ENCODE peak calls at places on chromosomes 7 and 10, in six cellular contexts. S, U, G, I, E and X are unnamed samples.

GRCh38 chr7:13288516-13288915 is 601.1 kb downstream of the ARL4A start:
- DNase-seq in S (no peak), U (no peak), G (no peak), I (no peak), E (no peak), X (no peak)

GRCh38 chr7:28473567-28474266 is 61.4 kb downstream of the CREB5 start:
- DNase-seq in S (no peak), U (no peak), G (no peak), I (no peak), E (no peak), X (no peak)

GRCh38 chr7:24965831-24966708 is 13.9 kb downstream of the OSBPL3 start:
- DNase-seq in S (peak), U (peak), G (peak), I (no peak), E (no peak), X (no peak)

GRCh38 chr10:52864459-52865106 is 92.0 kb upstream of the MBL2 start:
- DNase-seq in S (no peak), U (peak), G (no peak), I (no peak), E (no peak), X (peak)

GRCh38 chr10:73762915-73763314 is 18.7 kb downstream of the SEC24C start:
- DNase-seq in S (no peak), U (no peak), G (no peak), I (no peak), E (no peak), X (no peak)

GRCh38 chr10:123848564-123849457 is 42.8 kb downstream of the CPXM2 start:
- DNase-seq in S (peak), U (no peak), G (no peak), I (no peak), E (no peak), X (no peak)

GRCh38 chr7:90816511-90817142 is 220.5 kb downstream of the CDK14 start:
- DNase-seq in S (peak), U (no peak), G (no peak), I (no peak), E (peak), X (no peak)

GRCh38 chr10:80453715-80454525 is at the start of gene TSPAN14:
- DNase-seq in S (peak), U (peak), G (peak), I (peak), E (no peak), X (peak)

GRCh38 chr10:7389346-7389745 is 21.5 kb downstream of the SFMBT2 start:
- DNase-seq in S (no peak), U (no peak), G (no peak), I (no peak), E (no peak), X (no peak)

GRCh38 chr10:104809288-104810090 is 168.4 kb downstream of the SORCS3 start:
- DNase-seq in S (no peak), U (peak), G (no peak), I (no peak), E (peak), X (no peak)

GRCh38 chr7:86733783-86734182 is 90.1 kb downstream of the GRM3 start:
- DNase-seq in S (no peak), U (peak), G (no peak), I (no peak), E (no peak), X (no peak)

GRCh38 chr7:64685741-64686140 is 19.8 kb downstream of the ZNF107 start:
- DNase-seq in S (no peak), U (no peak), G (no peak), I (no peak), E (no peak), X (no peak)

GRCh38 chr7:7176421-7177043 is 5.8 kb upstream of the C1GALT1 start:
- DNase-seq in S (peak), U (peak), G (no peak), I (no peak), E (peak), X (no peak)

GRCh38 chr7:116327135-116327534 is 116.8 kb downstream of the TES start:
- DNase-seq in S (peak), U (no peak), G (no peak), I (no peak), E (no peak), X (no peak)

GRCh38 chr7:27172823-27173411 is 1.2 kb downstream of the HOXA10 start:
- DNase-seq in S (peak), U (peak), G (peak), I (peak), E (no peak), X (peak)

GRCh38 chr10:100970914-100971811 is 1.9 kb downstream of the SEMA4G start:
- DNase-seq in S (no peak), U (no peak), G (peak), I (peak), E (no peak), X (peak)

GRCh38 chr10:63666836-63667383 is 145.7 kb downstream of the REEP3 start:
- DNase-seq in S (peak), U (no peak), G (no peak), I (no peak), E (no peak), X (no peak)

GRCh38 chr10:91724933-91725332 is 73.3 kb upstream of the TNKS2 start:
- DNase-seq in S (no peak), U (no peak), G (no peak), I (no peak), E (no peak), X (no peak)

GRCh38 chr7:139731802-139732470 is 45.9 kb downstream of the HIPK2 start:
- DNase-seq in S (peak), U (no peak), G (peak), I (peak), E (peak), X (no peak)

GRCh38 chr10:70736470-70736982 is 48.7 kb downstream of the TBATA start:
- DNase-seq in S (no peak), U (no peak), G (no peak), I (no peak), E (no peak), X (no peak)

GRCh38 chr10:79025113-79025832 is 43.5 kb upstream of the ZMIZ1 start:
- DNase-seq in S (no peak), U (no peak), G (no peak), I (no peak), E (no peak), X (peak)

GRCh38 chr7:56079450-56080185 is 13.1 kb downstream of the PHKG1 start:
- DNase-seq in S (peak), U (peak), G (peak), I (peak), E (no peak), X (peak)

GRCh38 chr7:150976529-150977381 is 1.4 kb downstream of the KCNH2 start:
- DNase-seq in S (no peak), U (peak), G (no peak), I (no peak), E (no peak), X (no peak)

GRCh38 chr7:33511735-33512134 is 382.4 kb downstream of the BBS9 start:
- DNase-seq in S (peak), U (no peak), G (no peak), I (no peak), E (no peak), X (no peak)

GRCh38 chr7:55019329-55019690 is 493 bp downstream of the EGFR start:
- DNase-seq in S (peak), U (peak), G (peak), I (peak), E (no peak), X (no peak)

GRCh38 chr7:133846203-133846945 is 280.8 kb upstream of the LRGUK start:
- DNase-seq in S (no peak), U (no peak), G (no peak), I (no peak), E (no peak), X (no peak)

GRCh38 chr10:43045246-43045621 is 31.6 kb upstream of the RET start:
- DNase-seq in S (no peak), U (no peak), G (no peak), I (no peak), E (no peak), X (peak)

GRCh38 chr10:35129185-35129674 is 2.6 kb downstream of the CREM start:
- DNase-seq in S (peak), U (no peak), G (no peak), I (no peak), E (no peak), X (no peak)
- H3K4me3 ChIP-seq in S (no peak), U (no peak), G (no peak), I (no peak), E (no peak), X (no peak)

GRCh38 chr7:29920491-29920890 is 69.1 kb downstream of the SCRN1 start:
- DNase-seq in S (no peak), U (no peak), G (no peak), I (no peak), E (no peak), X (no peak)
- TF ChIP-seq POLR2AphosphoS5 in S (no peak), U (no peak), G (no peak), I (no peak), E (no peak), X (no peak)

GRCh38 chr10:14604181-14605142 is 170.2 kb downstream of the FAM107B start:
- DNase-seq in S (peak), U (peak), G (peak), I (peak), E (peak), X (peak)
- H3K4me3 ChIP-seq in S (peak), U (peak), G (peak), I (peak), E (peak), X (peak)

DNA sequence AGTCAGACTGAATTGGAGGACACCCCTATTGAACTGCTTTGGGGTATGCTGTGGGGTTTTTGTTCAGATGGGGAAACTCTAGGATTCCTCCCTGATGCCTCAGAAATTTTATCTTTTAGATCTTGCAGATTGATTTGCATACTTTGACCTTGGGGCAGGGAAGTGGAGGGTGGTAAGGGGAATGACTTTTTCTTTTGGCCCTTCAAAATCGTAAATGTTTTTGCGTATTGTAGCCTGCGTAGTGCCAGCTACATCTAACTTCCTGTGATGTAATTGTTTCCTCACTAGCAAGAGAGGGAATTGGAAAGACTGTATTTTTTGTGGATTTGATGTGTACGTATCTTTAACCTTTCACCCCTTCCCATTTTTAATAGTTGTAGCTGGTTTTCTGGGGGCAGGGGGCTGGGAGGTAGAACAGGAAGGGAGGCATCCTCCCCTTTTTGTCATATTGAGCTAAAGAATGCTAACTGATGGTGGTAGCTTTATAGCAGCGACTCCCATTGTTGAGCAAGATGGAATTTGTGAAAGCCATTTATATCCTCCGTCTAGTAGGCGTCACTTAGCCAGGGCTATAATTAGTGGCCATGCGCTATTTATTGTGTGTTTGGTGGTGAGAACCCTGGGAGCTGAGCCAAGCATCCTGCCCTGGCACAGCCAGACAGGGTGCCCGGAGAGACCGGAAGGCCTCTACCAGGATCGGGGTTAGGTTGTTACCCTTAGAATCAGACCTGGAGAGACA is 11.3 kb downstream of the DUSP5 start:
- DNase-seq in S (peak), U (no peak), G (no peak), I (no peak), E (no peak), X (no peak)
- TF ChIP-seq POLR2AphosphoS5 in S (no peak), U (no peak), G (no peak), I (no peak), E (peak), X (peak)

GRCh38 chr7:29611941-29612527 is 48.4 kb downstream of the PRR15 start:
- DNase-seq in S (no peak), U (peak), G (no peak), I (no peak), E (no peak), X (no peak)

GRCh38 chr7:29612596-29612995 is 49.0 kb downstream of the PRR15 start:
- DNase-seq in S (no peak), U (no peak), G (no peak), I (no peak), E (no peak), X (no peak)

GRCh38 chr7:29614229-29614628 is 50.6 kb downstream of the PRR15 start:
- DNase-seq in S (no peak), U (no peak), G (no peak), I (no peak), E (no peak), X (no peak)

GRCh38 chr7:29610031-29610490 is 46.4 kb downstream of the PRR15 start:
- DNase-seq in S (no peak), U (no peak), G (no peak), I (no peak), E (no peak), X (no peak)

DNA sequence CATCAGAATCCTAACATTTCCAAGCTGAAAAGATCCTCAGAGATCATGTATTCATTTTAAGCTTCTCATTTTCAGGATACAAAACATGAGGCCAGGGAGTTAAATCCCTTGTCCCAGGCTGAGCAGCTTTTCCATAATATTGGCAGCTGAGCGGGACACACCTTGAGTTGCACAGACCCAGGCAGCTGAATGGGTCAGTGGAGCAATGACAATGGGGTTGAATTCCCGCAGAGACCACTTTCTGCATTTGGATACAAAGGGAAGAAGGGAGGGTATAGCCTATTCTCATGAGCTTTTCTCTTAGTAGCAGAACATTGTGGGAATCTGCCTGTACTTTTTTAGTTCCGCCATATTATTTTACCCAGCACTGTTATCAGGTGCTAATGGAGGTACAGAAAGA is 49.5 kb downstream of the PRR15 start:
- DNase-seq in S (no peak), U (peak), G (no peak), I (no peak), E (no peak), X (no peak)
- H3K4me3 ChIP-seq in S (no peak), U (no peak), G (no peak), I (no peak), E (no peak), X (no peak)

GRCh38 chr7:104980969-104981670 is 32.9 kb upstream of the KMT2E start:
- DNase-seq in S (peak), U (peak), G (no peak), I (no peak), E (peak), X (no peak)
- TF ChIP-seq POLR2AphosphoS5 in S (no peak), U (no peak), G (no peak), I (no peak), E (no peak), X (no peak)

GRCh38 chr7:2803755-2804154 is 40.4 kb downstream of the GNA12 start:
- DNase-seq in S (no peak), U (no peak), G (no peak), I (no peak), E (no peak), X (peak)
- H3K4me3 ChIP-seq in S (no peak), U (no peak), G (no peak), I (no peak), E (no peak), X (no peak)

GRCh38 chr7:41170466-41170865 is 532.4 kb downstream of the INHBA start:
- DNase-seq in S (no peak), U (no peak), G (no peak), I (no peak), E (no peak), X (no peak)
- TF ChIP-seq POLR2AphosphoS5 in S (no peak), U (no peak), G (no peak), I (no peak), E (no peak), X (no peak)

DNA sequence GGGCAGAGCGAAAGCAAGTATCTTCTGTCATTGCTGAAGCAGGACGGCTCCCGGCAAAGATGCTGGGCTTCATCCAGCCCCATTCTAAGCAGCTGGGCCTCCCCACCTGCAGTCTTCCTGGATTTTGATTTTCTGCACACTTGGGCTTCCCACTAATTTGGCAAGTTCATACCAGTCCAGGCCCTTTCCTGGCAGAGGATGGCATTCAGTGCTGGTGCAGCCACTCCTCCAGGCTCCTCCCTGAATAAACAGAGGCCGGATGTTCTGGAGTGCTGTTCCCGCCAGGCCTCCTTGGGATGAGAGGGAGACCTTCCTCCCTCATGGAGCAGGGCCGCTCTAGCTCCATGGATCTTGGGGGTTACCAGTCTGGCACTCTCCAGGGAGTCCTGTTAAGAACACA is 3.4 kb downstream of the BAG3 start:
- DNase-seq in S (peak), U (no peak), G (peak), I (peak), E (no peak), X (no peak)
- H3K4me3 ChIP-seq in S (no peak), U (no peak), G (peak), I (peak), E (no peak), X (no peak)